ENCODE peak calls at places on chromosomes 13 and 19, in five cellular contexts. L, E, T, N and A are unnamed samples.

GRCh38 chr19:43148233-43148632 is 38.1 kb downstream of the PSG5 start:
- DNase-seq in L (no peak), E (no peak), T (peak), N (no peak), A (no peak)

GRCh38 chr19:16495982-16496612 is at the start of the genes C19orf44 and CALR3:
- DNase-seq in L (peak), E (peak), T (peak), N (peak), A (peak)

GRCh38 chr13:65914707-65915106 is 1315.4 kb downstream of the PCDH9 start:
- DNase-seq in L (no peak), E (no peak), T (no peak), N (peak), A (no peak)

GRCh38 chr19:6276447-6276846 is 3.3 kb downstream of the MLLT1 start:
- DNase-seq in L (peak), E (peak), T (peak), N (peak), A (peak)

GRCh38 chr19:32862173-32862572 is 7.4 kb downstream of the SLC7A9 start:
- DNase-seq in L (no peak), E (no peak), T (no peak), N (no peak), A (no peak)

GRCh38 chr19:51971624-51972023 is 15.0 kb downstream of the ZNF350 start:
- DNase-seq in L (no peak), E (no peak), T (peak), N (peak), A (no peak)

GRCh38 chr19:14450168-14450874 is 17.2 kb downstream of the PKN1 start:
- DNase-seq in L (peak), E (peak), T (peak), N (peak), A (no peak)

GRCh38 chr13:37202264-37202663 is 96.8 kb upstream of the CSNK1A1L start:
- DNase-seq in L (no peak), E (no peak), T (peak), N (no peak), A (no peak)

GRCh38 chr13:82275644-82276043 is 1606.6 kb downstream of the SLITRK1 start:
- DNase-seq in L (no peak), E (no peak), T (no peak), N (no peak), A (no peak)

GRCh38 chr19:10096615-10096963 is 5.9 kb downstream of the ANGPTL6 start:
- DNase-seq in L (no peak), E (peak), T (peak), N (no peak), A (no peak)

GRCh38 chr13:33745370-33746324 is 72.3 kb upstream of the RFC3 start:
- DNase-seq in L (no peak), E (no peak), T (no peak), N (no peak), A (no peak)

GRCh38 chr19:19746286-19747213 is 13.6 kb upstream of the ZNF14 start:
- DNase-seq in L (no peak), E (no peak), T (no peak), N (no peak), A (no peak)

GRCh38 chr19:52992109-52993004 is 21.4 kb upstream of the ERVV-1 start:
- DNase-seq in L (peak), E (peak), T (no peak), N (peak), A (peak)

GRCh38 chr19:422213-422916 is 13.4 kb upstream of the C2CD4C start:
- DNase-seq in L (peak), E (no peak), T (no peak), N (no peak), A (no peak)

GRCh38 chr19:45638930-45639729 is at the start of gene EML2:
- DNase-seq in L (peak), E (peak), T (peak), N (peak), A (peak)

GRCh38 chr19:41939861-41940442 is 11.7 kb upstream of the ERFL start:
- DNase-seq in L (no peak), E (no peak), T (no peak), N (no peak), A (no peak)

GRCh38 chr19:53537523-53538377 is at the start of gene ZNF331:
- DNase-seq in L (peak), E (peak), T (peak), N (peak), A (peak)

GRCh38 chr19:31350033-31350692 is 927 bp upstream of the TSHZ3 start:
- DNase-seq in L (peak), E (peak), T (no peak), N (no peak), A (peak)

GRCh38 chr19:1646149-1646930 is 6.1 kb downstream of the TCF3 start:
- DNase-seq in L (no peak), E (no peak), T (no peak), N (no peak), A (no peak)

GRCh38 chr13:33637978-33638743 is 179.8 kb upstream of the RFC3 start:
- DNase-seq in L (no peak), E (no peak), T (peak), N (no peak), A (no peak)

GRCh38 chr19:955803-956746 is 28.1 kb upstream of the WDR18 start:
- DNase-seq in L (no peak), E (no peak), T (no peak), N (no peak), A (no peak)

GRCh38 chr19:5107432-5108122 is 138.7 kb downstream of the KDM4B start:
- DNase-seq in L (no peak), E (no peak), T (no peak), N (no peak), A (no peak)

GRCh38 chr19:39405261-39405912 is 1.3 kb upstream of the ZFP36 start:
- DNase-seq in L (no peak), E (no peak), T (no peak), N (no peak), A (no peak)

GRCh38 chr13:20964904-20965303 is 62.4 kb upstream of the XPO4 start:
- DNase-seq in L (no peak), E (no peak), T (peak), N (no peak), A (no peak)

GRCh38 chr19:5220361-5220760 is 120.3 kb downstream of the PTPRS start:
- DNase-seq in L (no peak), E (no peak), T (no peak), N (no peak), A (no peak)

GRCh38 chr13:106078191-106078590 is 457.3 kb downstream of the EFNB2 start:
- DNase-seq in L (no peak), E (no peak), T (peak), N (no peak), A (no peak)

GRCh38 chr19:38441660-38442348 is 8.3 kb downstream of the RYR1 start:
- DNase-seq in L (no peak), E (no peak), T (no peak), N (no peak), A (no peak)

GRCh38 chr13:113654175-113654560 is 3.8 kb downstream of the ATP4B start:
- DNase-seq in L (no peak), E (no peak), T (no peak), N (peak), A (no peak)

GRCh38 chr13:33017410-33017929 is 1.2 kb downstream of the KL start:
- DNase-seq in L (peak), E (peak), T (no peak), N (peak), A (peak)

GRCh38 chr13:55307909-55308308 is 1832.8 kb upstream of the PRR20A start:
- DNase-seq in L (no peak), E (no peak), T (no peak), N (no peak), A (no peak)

GRCh38 chr13:50677687-50678463 is 165.6 kb downstream of the DLEU7 start:
- DNase-seq in L (no peak), E (no peak), T (peak), N (no peak), A (no peak)

GRCh38 chr19:463483-464130 is 2.8 kb upstream of the SHC2 start:
- DNase-seq in L (no peak), E (no peak), T (no peak), N (no peak), A (no peak)

GRCh38 chr13:66347718-66348117 is 882.4 kb downstream of the PCDH9 start:
- DNase-seq in L (no peak), E (no peak), T (no peak), N (no peak), A (no peak)

GRCh38 chr13:25973085-25973484 is 78.7 kb downstream of the SHISA2 start:
- DNase-seq in L (no peak), E (peak), T (no peak), N (no peak), A (no peak)

GRCh38 chr19:55146648-55147218 is 2.3 kb downstream of the TNNT1 start:
- DNase-seq in L (no peak), E (no peak), T (peak), N (no peak), A (no peak)

GRCh38 chr19:309206-309565 is 18.0 kb upstream of the PLPP2 start:
- DNase-seq in L (no peak), E (no peak), T (no peak), N (no peak), A (peak)

GRCh38 chr13:75399168-75399878 is 82.6 kb downstream of the TBC1D4 start:
- DNase-seq in L (no peak), E (no peak), T (peak), N (no peak), A (no peak)